ENCODE peak calls at places on chromosomes 11 and 22, in eight cellular contexts. N is A549, T is spleen, C is H1, O is suprapubic skin, S is uterus, I is transverse colon, V is tibial nerve. D is an unnamed sample.

GRCh38 chr11:108853864-108854263 is 189.0 kb downstream of the DDX10 start:
- DNase-seq in N (no peak), T (no peak), C (no peak), O (no peak), S (no peak), I (no peak), V (no peak), D (no peak)

GRCh38 chr22:38086001-38086845 is 2.2 kb upstream of the SLC16A8 start:
- DNase-seq in N (no peak), T (no peak), C (no peak), O (no peak), S (no peak), I (no peak), V (no peak), D (no peak)

GRCh38 chr11:61152816-61153592 is 8.2 kb downstream of the VPS37C start:
- DNase-seq in N (no peak), T (peak; percentile 38), C (no peak), O (no peak), S (no peak), I (no peak), V (no peak), D (no peak)

GRCh38 chr11:12547953-12548650 is 126.1 kb upstream of the TEAD1 start:
- DNase-seq in N (no peak), T (no peak), C (no peak), O (no peak), S (no peak), I (no peak), V (no peak), D (no peak)

GRCh38 chr22:47189056-47189916 is 426.8 kb downstream of the TBC1D22A start:
- DNase-seq in N (no peak), T (peak; percentile 59), C (no peak), O (peak; percentile 74), S (peak; percentile 8), I (peak; percentile 3), V (no peak), D (no peak)

GRCh38 chr11:83764643-83765042 is 478.5 kb upstream of the CCDC90B start:
- DNase-seq in N (no peak), T (no peak), C (no peak), O (no peak), S (no peak), I (no peak), V (no peak), D (no peak)

GRCh38 chr11:102522332-102523207 is 8.0 kb downstream of the MMP7 start:
- DNase-seq in N (no peak), T (no peak), C (no peak), O (no peak), S (no peak), I (no peak), V (no peak), D (no peak)

GRCh38 chr11:11500744-11501487 is 120.9 kb downstream of the GALNT18 start:
- DNase-seq in N (no peak), T (no peak), C (peak; percentile 21), O (no peak), S (no peak), I (no peak), V (no peak), D (no peak)

DNA sequence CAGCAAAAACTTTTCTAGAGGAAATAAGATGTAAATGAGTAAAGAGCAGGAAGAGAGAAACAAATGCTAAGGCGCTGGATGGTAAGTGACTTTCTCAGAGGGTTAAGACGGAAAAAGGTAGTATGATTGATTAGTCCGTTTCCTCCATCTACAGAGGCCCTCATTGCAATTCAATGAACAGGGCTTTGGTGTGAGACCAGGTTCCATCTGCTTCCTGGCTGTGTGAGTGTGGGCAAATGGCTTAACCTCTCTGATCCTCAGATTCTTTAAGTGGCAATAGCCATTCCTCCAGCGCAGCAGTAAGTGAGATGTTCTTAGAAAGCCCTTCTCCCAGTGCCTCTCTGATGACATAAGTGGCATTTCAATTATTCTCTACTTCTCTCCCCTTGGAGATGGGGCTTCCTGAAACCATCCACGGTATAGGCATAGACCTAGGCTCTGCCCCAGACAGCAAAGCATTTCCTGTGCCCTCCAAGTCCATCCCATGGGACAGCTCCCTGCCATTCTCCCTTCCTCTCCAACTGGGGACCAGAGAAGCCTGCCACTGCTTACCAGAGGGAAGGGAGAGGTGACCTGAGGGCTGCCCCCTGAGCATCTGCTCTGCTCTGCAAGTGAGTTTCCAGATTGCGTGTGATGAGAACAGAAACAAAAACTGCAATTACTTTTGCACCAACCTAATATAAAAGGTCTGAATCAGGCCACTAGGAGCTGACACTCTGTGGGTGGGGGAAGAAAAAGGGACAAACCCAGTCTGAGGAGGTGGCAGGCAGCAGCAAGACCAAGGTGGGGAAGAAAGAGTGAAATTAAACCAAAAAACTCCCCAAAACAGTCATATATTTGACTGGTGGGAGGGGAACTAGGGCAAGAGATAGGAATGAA is 12.7 kb upstream of the CD44 start:
- DNase-seq in N (no peak), T (no peak), C (no peak), O (no peak), S (no peak), I (no peak), V (no peak), D (no peak)
- TF ChIP-seq POLR2A in N (no peak), T (no peak), C (no peak), O (no peak), S (no peak), I (no peak), V (no peak), D (no peak)

DNA sequence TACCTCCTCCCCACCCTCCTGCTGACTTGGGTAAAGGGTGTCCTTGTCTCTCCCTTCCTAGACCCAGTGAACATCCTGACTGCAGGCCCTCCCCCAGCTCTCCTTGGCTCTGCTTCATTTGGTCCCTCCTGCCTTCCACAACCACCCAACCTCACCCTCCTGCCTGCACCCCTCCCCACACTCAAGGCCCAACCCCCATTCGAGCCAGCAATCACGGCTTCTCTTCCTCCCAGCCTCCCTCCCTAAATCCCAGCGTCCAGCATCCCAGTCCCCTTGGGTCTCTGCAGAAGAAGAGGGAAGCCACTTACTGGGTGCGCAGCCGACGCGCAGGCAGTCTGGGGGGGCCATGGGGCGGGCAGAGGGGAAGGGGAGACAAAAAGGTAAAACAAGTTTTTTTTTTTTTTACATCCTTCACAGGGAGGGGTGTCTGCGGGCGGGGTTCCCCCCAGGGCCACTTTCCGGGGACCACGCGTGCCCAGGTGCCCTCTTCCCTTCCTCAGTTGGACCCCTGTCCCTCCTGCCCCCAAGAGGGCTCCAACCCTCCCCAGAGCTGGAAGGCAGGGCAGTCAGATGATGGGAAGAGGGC is 62.5 kb downstream of the SLC22A12 start:
- DNase-seq in N (no peak), T (no peak), C (no peak), O (no peak), S (no peak), I (no peak), V (no peak), D (no peak)
- TF ChIP-seq POLR2A in N (no peak), T (no peak), C (no peak), O (no peak), S (no peak), I (no peak), V (no peak), D (no peak)

GRCh38 chr11:57762235-57762866 is 749 bp downstream of the CTNND1 start:
- DNase-seq in N (no peak), T (no peak), C (no peak), O (no peak), S (peak; percentile 24), I (peak; percentile 47), V (no peak), D (no peak)

GRCh38 chr11:57763568-57763967 is 2.0 kb downstream of the CTNND1 start:
- DNase-seq in N (no peak), T (no peak), C (no peak), O (no peak), S (no peak), I (no peak), V (no peak), D (no peak)

GRCh38 chr11:57758174-57758573 is 3.4 kb upstream of the CTNND1 start:
- DNase-seq in N (no peak), T (no peak), C (no peak), O (no peak), S (no peak), I (no peak), V (no peak), D (no peak)

GRCh38 chr11:57764527-57764926 is 2.9 kb downstream of the CTNND1 start:
- DNase-seq in N (no peak), T (no peak), C (no peak), O (no peak), S (no peak), I (no peak), V (no peak), D (no peak)

DNA sequence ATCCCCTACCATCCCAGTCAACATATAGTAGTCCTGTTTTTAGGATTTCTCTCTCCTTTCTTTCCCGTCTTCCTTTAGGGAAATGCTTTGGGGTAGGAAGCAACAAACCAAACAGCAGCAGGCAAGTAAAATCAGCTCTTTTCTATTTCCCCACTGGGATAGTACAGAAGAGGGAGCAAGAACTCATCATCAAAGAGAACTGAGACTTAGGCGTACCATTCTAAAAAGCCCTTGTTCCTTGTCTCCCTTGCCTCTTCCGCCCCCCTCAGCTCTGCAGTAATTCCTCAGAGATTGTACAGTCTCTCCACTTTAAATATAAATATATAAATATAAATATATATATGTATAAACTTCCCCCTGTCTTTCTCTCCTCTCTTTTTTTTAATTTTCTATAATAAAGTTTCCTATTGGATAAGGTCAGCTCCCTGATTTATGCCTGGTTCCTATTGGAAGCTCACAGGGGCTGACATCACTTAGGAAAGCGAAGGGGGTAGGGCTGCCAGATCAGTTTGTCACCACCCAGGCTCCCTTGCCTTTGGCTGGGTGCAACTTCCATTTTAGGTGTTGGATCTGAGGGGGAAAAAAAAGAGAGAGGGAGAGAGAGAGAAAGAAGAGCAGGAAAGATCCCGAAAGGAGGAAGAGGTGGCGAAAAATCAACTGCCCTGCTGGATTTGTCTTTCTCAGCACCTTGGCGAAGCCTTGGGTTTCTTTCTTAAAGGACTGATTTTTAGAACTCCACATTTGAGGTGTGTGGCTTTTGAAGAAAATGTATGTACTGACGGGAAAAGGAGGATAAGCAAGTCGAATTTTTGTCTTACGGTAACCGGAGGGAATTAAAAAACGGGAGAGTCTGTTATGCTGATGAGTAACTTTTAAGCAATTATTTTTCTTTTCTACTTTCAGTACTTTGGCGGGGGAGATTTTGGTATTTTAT is at the start of gene CTNND1:
- DNase-seq in N (peak; percentile 98), T (no peak), C (peak; percentile 84), O (peak; percentile 92), S (peak; percentile 95), I (peak; percentile 91), V (peak; percentile 90), D (peak; percentile 85)
- TF ChIP-seq POLR2A in N (peak; percentile 36), T (no peak), C (peak; percentile 84), O (peak; percentile 64), S (peak; percentile 75), I (peak; percentile 98), V (peak; percentile 81), D (peak; percentile 61)

DNA sequence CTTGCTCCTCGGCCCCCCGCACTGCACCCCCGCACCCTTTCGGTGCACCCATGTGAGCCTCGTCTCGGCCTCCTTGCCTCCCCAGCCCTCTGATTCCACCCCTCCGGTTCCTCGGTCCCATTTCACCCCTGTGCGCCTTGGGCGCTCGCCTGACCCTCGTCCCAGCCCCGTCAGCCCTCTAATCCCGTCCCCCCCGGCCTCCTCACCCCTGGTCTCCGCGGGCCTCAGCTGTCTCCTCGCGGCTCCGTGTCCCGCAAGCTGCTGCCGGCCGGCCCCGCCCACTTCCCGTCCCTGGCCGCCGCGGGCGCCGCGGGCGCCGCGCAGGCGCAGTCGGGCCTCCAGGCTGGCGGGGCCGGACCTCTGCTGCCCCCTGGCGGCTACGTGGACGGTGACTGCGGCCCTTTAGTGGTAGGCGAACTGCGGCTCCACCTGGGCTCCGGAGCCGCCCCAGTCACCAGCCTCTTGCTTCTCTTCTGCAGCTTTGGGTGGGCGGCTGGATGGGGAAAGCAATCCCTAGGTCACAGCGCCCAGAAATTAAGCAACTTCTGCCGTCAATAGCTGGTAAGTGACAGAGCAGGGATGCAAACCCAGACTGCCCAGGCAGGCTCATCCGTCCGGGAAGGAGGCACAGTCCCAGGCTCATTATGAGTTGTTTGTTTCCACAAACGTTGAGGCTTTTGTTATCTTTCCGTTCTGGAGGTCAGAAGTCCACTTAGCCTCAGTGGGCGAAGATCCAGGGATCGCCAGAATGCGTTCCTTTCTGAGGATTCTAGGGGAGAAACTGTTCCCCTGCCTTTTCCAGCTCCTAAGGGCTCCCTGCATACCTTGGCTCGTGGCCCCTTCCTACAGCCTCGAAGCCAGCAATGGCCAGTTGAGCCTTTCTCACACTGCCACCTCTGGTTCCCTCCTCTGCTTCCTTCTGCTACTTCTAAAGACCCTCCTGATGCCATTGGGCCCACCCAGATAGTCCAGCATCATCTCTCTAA is at the start of gene PPM1F:
- DNase-seq in N (peak; percentile 55), T (peak; percentile 98), C (peak; percentile 46), O (peak; percentile 92), S (peak; percentile 82), I (peak; percentile 90), V (peak; percentile 73), D (peak; percentile 73)
- TF ChIP-seq POLR2A in N (peak; percentile 41), T (no peak), C (no peak), O (no peak), S (no peak), I (no peak), V (peak; percentile 24), D (peak; percentile 53)

D was measured in H54.